ENCODE peak calls at places on chromosomes 7 and 10, in four cellular contexts. R is upper lobe of left lung, H is K562, M is tibial nerve. T is an unnamed sample.

GRCh38 chr10:17233534-17233933 is 5.5 kb downstream of the VIM start:
- DNase-seq in R (no peak), H (no peak), M (no peak), T (peak)

GRCh38 chr10:13003004-13003403 is 1.5 kb upstream of the CCDC3 start:
- DNase-seq in R (no peak), H (no peak), M (no peak), T (no peak)

GRCh38 chr7:30366606-30367005 is 82.2 kb downstream of the ZNRF2 start:
- DNase-seq in R (no peak), H (no peak), M (no peak), T (no peak)

GRCh38 chr7:141071260-141071854 is 2.5 kb upstream of the TMEM178B start:
- DNase-seq in R (no peak), H (peak), M (no peak), T (peak)

GRCh38 chr7:519429-519973 is at the start of gene PDGFA:
- DNase-seq in R (no peak), H (peak), M (no peak), T (no peak)

GRCh38 chr10:91759581-91759986 is 38.6 kb upstream of the TNKS2 start:
- DNase-seq in R (no peak), H (no peak), M (no peak), T (no peak)

GRCh38 chr7:123663200-123663599 is 7.5 kb downstream of the LMOD2 start:
- DNase-seq in R (no peak), H (no peak), M (no peak), T (no peak)

GRCh38 chr7:28613262-28613661 is 200.9 kb downstream of the CREB5 start:
- DNase-seq in R (no peak), H (no peak), M (no peak), T (no peak)

GRCh38 chr7:77687100-77687746 is 9.0 kb upstream of the RSBN1L start:
- DNase-seq in R (no peak), H (no peak), M (no peak), T (no peak)

GRCh38 chr7:101535333-101535732 is 93.8 kb downstream of the MYL10 start:
- DNase-seq in R (no peak), H (no peak), M (no peak), T (no peak)

GRCh38 chr7:129343099-129343700 is 91.0 kb upstream of the STRIP2 start:
- DNase-seq in R (no peak), H (peak), M (peak), T (no peak)

GRCh38 chr10:132310701-132311337 is 3.1 kb upstream of the STK32C start:
- DNase-seq in R (peak), H (no peak), M (no peak), T (no peak)

GRCh38 chr10:120982507-120982906 is 131.3 kb downstream of the WDR11 start:
- DNase-seq in R (no peak), H (no peak), M (no peak), T (no peak)

GRCh38 chr7:151063212-151063561 is 3.8 kb downstream of the SLC4A2 start:
- DNase-seq in R (no peak), H (no peak), M (peak), T (no peak)

GRCh38 chr7:27277628-27278027 is 35.0 kb downstream of the EVX1 start:
- DNase-seq in R (no peak), H (peak), M (no peak), T (peak)

GRCh38 chr7:42929449-42929848 is 2.5 kb downstream of the PSMA2 start:
- DNase-seq in R (no peak), H (no peak), M (no peak), T (no peak)

GRCh38 chr7:139382439-139382838 is 22.7 kb downstream of the LUC7L2 start:
- DNase-seq in R (no peak), H (no peak), M (no peak), T (no peak)

GRCh38 chr7:157020514-157021070 is 10.1 kb upstream of the MNX1 start:
- DNase-seq in R (no peak), H (no peak), M (no peak), T (no peak)

GRCh38 chr7:23938937-23939552 is 229.0 kb downstream of the STK31 start:
- DNase-seq in R (no peak), H (peak), M (no peak), T (peak)

GRCh38 chr7:74569501-74570075 is 87.9 kb upstream of the GTF2I start:
- DNase-seq in R (no peak), H (no peak), M (no peak), T (no peak)

GRCh38 chr7:518630-519428 is 817 bp downstream of the PDGFA start:
- DNase-seq in R (peak), H (peak), M (peak), T (peak)

GRCh38 chr7:82592416-82592815 is 148.8 kb upstream of the CACNA2D1 start:
- DNase-seq in R (no peak), H (no peak), M (no peak), T (no peak)

GRCh38 chr7:10815546-10815945 is 158.1 kb upstream of the PHF14 start:
- DNase-seq in R (no peak), H (no peak), M (no peak), T (no peak)

GRCh38 chr10:87608756-87609155 is 50.9 kb upstream of the PAPSS2 start:
- DNase-seq in R (peak), H (no peak), M (no peak), T (no peak)

GRCh38 chr10:30804478-30805055 is 175.0 kb upstream of the LYZL2 start:
- DNase-seq in R (no peak), H (no peak), M (peak), T (peak)

GRCh38 chr10:114782666-114783065 is 38.9 kb upstream of the FHIP2A start:
- DNase-seq in R (no peak), H (no peak), M (no peak), T (no peak)

GRCh38 chr7:43522406-43523156 is 60.3 kb upstream of the STK17A start:
- DNase-seq in R (no peak), H (no peak), M (no peak), T (no peak)

GRCh38 chr10:94133239-94133638 is 139.5 kb downstream of the PLCE1 start:
- DNase-seq in R (no peak), H (no peak), M (no peak), T (no peak)

GRCh38 chr10:7251696-7252465 is 159.0 kb downstream of the SFMBT2 start:
- DNase-seq in R (no peak), H (peak), M (no peak), T (no peak)

GRCh38 chr7:69537691-69538090 is 60.6 kb upstream of the AUTS2 start:
- DNase-seq in R (no peak), H (no peak), M (no peak), T (no peak)

GRCh38 chr10:46310143-46310514 is 23.3 kb downstream of the ANTXRL start:
- DNase-seq in R (no peak), H (no peak), M (no peak), T (no peak)

GRCh38 chr7:106217089-106217542 is 67.7 kb downstream of the NAMPT start:
- DNase-seq in R (peak), H (peak), M (peak), T (peak)

GRCh38 chr7:27546610-27547009 is 116.1 kb downstream of the HIBADH start:
- DNase-seq in R (no peak), H (no peak), M (no peak), T (no peak)

GRCh38 chr10:98096731-98097130 is 37.7 kb upstream of the R3HCC1L start:
- DNase-seq in R (no peak), H (no peak), M (no peak), T (no peak)

GRCh38 chr10:110358869-110359629 is 54.3 kb upstream of the SMNDC1 start:
- DNase-seq in R (no peak), H (no peak), M (no peak), T (no peak)

DNA sequence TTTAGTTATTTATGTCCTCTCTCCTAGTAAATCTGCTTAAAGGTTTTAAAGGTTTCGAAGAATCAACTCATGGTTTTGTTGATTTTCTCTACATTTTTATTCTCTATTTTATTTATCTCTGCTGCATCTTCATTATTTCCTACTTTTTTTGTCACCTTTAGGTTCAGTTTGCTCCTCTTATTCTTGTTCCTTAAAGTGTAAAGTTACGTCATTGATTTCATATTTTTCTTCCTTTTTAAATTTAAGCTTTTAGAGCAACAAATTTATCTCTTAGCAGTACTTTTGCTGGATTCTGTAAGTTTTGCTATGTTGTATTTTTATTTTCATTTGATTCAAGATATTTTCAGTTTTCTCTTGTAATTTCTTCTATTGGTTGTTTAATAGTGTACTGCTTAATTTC is 10.7 kb downstream of the MYO3A start:
- DNase-seq in R (no peak), H (no peak), M (no peak), T (no peak)
- TF ChIP-seq EP300 in R (no peak), H (no peak), M (no peak), T (no peak)

GRCh38 chr10:6202684-6203330 is at the start of gene PFKFB3:
- DNase-seq in R (peak), H (peak), M (peak), T (peak)
- TF ChIP-seq EP300 in R (no peak), H (no peak), M (peak), T (no peak)

GRCh38 chr10:104380336-104380735 is 26.7 kb downstream of the CFAP58 start:
- DNase-seq in R (no peak), H (no peak), M (no peak), T (no peak)
- TF ChIP-seq EP300 in R (no peak), H (no peak), M (no peak), T (no peak)

GRCh38 chr7:13793926-13794325 is 195.5 kb downstream of the ETV1 start:
- DNase-seq in R (no peak), H (no peak), M (no peak), T (no peak)

GRCh38 chr7:13794581-13794980 is 194.9 kb downstream of the ETV1 start:
- DNase-seq in R (no peak), H (no peak), M (no peak), T (no peak)

GRCh38 chr7:13792208-13792607 is 197.3 kb downstream of the ETV1 start:
- DNase-seq in R (no peak), H (no peak), M (no peak), T (no peak)

DNA sequence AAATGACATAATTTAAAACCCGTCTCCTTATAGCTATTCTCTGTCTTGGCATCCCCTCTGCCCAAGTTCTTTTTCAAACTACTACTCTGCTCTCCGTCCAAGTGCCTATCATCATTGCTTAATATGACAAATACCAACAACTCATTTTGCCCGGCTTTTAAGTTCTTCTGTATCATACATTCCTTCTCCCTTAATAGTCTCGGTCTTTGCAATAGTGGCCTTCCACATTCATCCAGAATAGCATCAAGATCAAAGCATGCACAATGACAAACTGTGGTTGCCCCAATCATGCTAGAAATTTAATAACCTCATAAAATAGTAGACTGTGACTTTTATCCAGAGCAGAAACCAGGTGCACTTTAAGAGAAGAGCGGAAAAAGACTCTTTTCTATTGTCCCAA is 198.9 kb downstream of the ETV1 start:
- DNase-seq in R (no peak), H (no peak), M (no peak), T (no peak)
- TF ChIP-seq EP300 in R (no peak), H (no peak), M (no peak), T (no peak)

GRCh38 chr10:70442332-70442988 is 979 bp upstream of the NODAL start:
- DNase-seq in R (no peak), H (no peak), M (no peak), T (peak)

GRCh38 chr10:70448236-70448635 is 6.8 kb upstream of the NODAL start:
- DNase-seq in R (no peak), H (no peak), M (no peak), T (no peak)

GRCh38 chr10:70441877-70442205 is 360 bp upstream of the NODAL start:
- DNase-seq in R (no peak), H (no peak), M (no peak), T (no peak)

GRCh38 chr10:70444613-70445222 is 3.2 kb upstream of the NODAL start:
- DNase-seq in R (no peak), H (no peak), M (no peak), T (no peak)

DNA sequence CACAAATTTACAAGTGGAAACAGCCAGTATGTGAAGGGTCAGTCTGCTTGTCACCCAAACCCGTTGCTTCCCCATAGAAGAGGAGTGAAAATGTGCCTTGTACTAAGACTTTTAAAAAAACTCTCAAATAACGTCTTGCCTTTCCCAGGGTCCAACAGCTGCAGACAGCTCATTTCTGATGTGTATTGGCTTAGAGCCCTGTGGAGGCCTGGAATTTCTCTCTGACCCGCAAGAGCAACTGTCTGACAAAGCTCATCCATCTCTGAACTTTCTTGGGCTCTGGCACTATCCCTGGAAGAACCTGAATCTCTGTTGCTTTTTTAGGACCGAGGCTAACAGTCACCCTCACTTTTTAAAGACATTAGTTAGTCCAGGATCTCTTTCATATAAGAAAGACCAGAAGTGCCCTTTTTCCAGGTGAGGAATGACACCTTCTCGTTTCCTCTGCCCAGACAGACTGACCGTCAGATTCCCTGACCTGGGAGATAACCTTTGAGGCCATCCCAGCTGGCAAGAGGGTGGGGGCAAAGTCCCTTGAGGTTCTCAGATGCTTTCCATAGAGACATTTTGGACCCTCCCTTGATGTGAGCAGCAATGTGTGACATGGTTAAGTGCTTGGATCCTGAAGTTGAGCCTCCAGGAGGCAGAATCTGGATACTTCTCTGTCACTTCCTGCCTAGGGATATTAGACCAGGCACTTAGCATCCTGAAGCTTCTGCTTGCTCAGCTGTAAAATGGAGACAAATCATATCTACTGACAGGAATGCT is 4.4 kb upstream of the NODAL start:
- DNase-seq in R (no peak), H (no peak), M (no peak), T (no peak)
- TF ChIP-seq EP300 in R (no peak), H (no peak), M (no peak), T (no peak)

GRCh38 chr10:55803055-55803454 is 558.0 kb downstream of the ZWINT start:
- DNase-seq in R (no peak), H (no peak), M (no peak), T (no peak)

GRCh38 chr10:55800607-55801241 is 560.3 kb downstream of the ZWINT start:
- DNase-seq in R (no peak), H (no peak), M (no peak), T (no peak)

GRCh38 chr10:55801262-55801661 is 559.8 kb downstream of the ZWINT start:
- DNase-seq in R (no peak), H (no peak), M (no peak), T (no peak)
- TF ChIP-seq EP300 in R (no peak), H (no peak), M (no peak), T (no peak)